ENCODE peak calls at places on chromosome 16, in ten cellular contexts. T is GOT3; Y is fibroblast of the conjunctiva; C is CD8-positive, alpha-beta memory T cell; E is activated gamma-delta T cell treated with Interleukin-2 at 50 U/mL for 16 hours; P is occipital lobe; G is epithelial cell of esophagus; U is NCI-H1694; M is WERI-Rb-1; A is NAMALWA. O is an unnamed sample.

GRCh38 chr16:64950262-64950661 is 171.6 kb downstream of the CDH11 start:
- DNase-seq in T (no peak), Y (no peak), C (no peak), E (no peak), P (no peak), G (no peak), U (no peak), M (peak; percentile 8), A (peak; percentile 8), O (no peak)

GRCh38 chr16:82011199-82011641 is at the start of gene SDR42E1:
- DNase-seq in T (no peak), Y (no peak), C (peak; percentile 71), E (peak; percentile 64), P (no peak), G (peak; percentile 86), U (no peak), M (no peak), A (no peak), O (peak; percentile 44)

GRCh38 chr16:69940676-69941075 is 10.5 kb upstream of the CLEC18A start:
- DNase-seq in T (no peak), Y (no peak), C (no peak), E (no peak), P (no peak), G (no peak), U (no peak), M (no peak), A (no peak), O (no peak)

GRCh38 chr16:31491778-31492418 is 9.0 kb downstream of the SLC5A2 start:
- DNase-seq in T (no peak), Y (no peak), C (no peak), E (no peak), P (no peak), G (no peak), U (no peak), M (no peak), A (no peak), O (no peak)

GRCh38 chr16:22813223-22813945 is 578 bp upstream of the HS3ST2 start:
- DNase-seq in T (no peak), Y (no peak), C (no peak), E (no peak), P (peak; percentile 50), G (peak; percentile 86), U (no peak), M (peak; percentile 67), A (no peak), O (no peak)

GRCh38 chr16:9141813-9142212 is 50.4 kb downstream of the HAPSTR1 start:
- DNase-seq in T (no peak), Y (no peak), C (no peak), E (no peak), P (no peak), G (no peak), U (no peak), M (no peak), A (no peak), O (no peak)

GRCh38 chr16:64469906-64470702 is 651.8 kb downstream of the CDH11 start:
- DNase-seq in T (no peak), Y (peak; percentile 23), C (no peak), E (no peak), P (no peak), G (peak; percentile 73), U (no peak), M (no peak), A (no peak), O (no peak)

GRCh38 chr16:2238396-2239230 is 2.4 kb downstream of the DNASE1L2 start:
- DNase-seq in T (no peak), Y (no peak), C (no peak), E (no peak), P (no peak), G (no peak), U (no peak), M (no peak), A (no peak), O (no peak)

GRCh38 chr16:924063-924462 is 46.7 kb downstream of the LMF1 start:
- DNase-seq in T (no peak), Y (no peak), C (no peak), E (no peak), P (no peak), G (no peak), U (no peak), M (no peak), A (no peak), O (no peak)

GRCh38 chr16:66553223-66553622 is 847 bp downstream of the CKLF start:
- DNase-seq in T (no peak), Y (no peak), C (peak; percentile 17), E (no peak), P (no peak), G (no peak), U (no peak), M (no peak), A (no peak), O (peak; percentile 27)

GRCh38 chr16:86384263-86384649 is 126.1 kb upstream of the FOXF1 start:
- DNase-seq in T (no peak), Y (no peak), C (no peak), E (no peak), P (no peak), G (no peak), U (no peak), M (no peak), A (no peak), O (no peak)

GRCh38 chr16:15576960-15577958 is 65.7 kb downstream of the MARF1 start:
- DNase-seq in T (no peak), Y (no peak), C (no peak), E (no peak), P (no peak), G (no peak), U (no peak), M (no peak), A (peak; percentile 77), O (no peak)

GRCh38 chr16:88597856-88598491 is 27.8 kb downstream of the ZC3H18 start:
- DNase-seq in T (no peak), Y (no peak), C (no peak), E (no peak), P (no peak), G (no peak), U (no peak), M (no peak), A (no peak), O (no peak)